ENCODE peak calls at places on chromosomes 12 and 14, in six cellular contexts. W, Q, J, P, G and N are unnamed samples.

GRCh38 chr12:96462571-96463280 is 26.7 kb upstream of the CFAP54 start:
- DNase-seq in W (no peak), P (no peak), Q (no peak), J (no peak), G (no peak), N (no peak)

GRCh38 chr12:81758421-81759214 is 532 bp downstream of the PPFIA2 start:
- DNase-seq in G (peak; percentile 57), Q (peak; percentile 69), P (peak; percentile 67), W (no peak), J (no peak), N (peak; percentile 74)

GRCh38 chr12:113071427-113072112 is 15.0 kb downstream of the DTX1 start:
- DNase-seq in Q (no peak), J (no peak), G (peak; percentile 18), P (no peak), W (no peak), N (no peak)

GRCh38 chr12:116735951-116736599 is 1.8 kb downstream of the SPRING1 start:
- DNase-seq in W (no peak), G (no peak), Q (no peak), P (no peak), J (no peak), N (no peak)

GRCh38 chr12:109736552-109737108 is 23.0 kb downstream of the FAM222A start:
- DNase-seq in J (no peak), P (peak; percentile 67), W (no peak), Q (peak; percentile 58), G (peak; percentile 96), N (peak; percentile 86)

GRCh38 chr12:26156996-26157395 is 32.2 kb upstream of the BHLHE41 start:
- DNase-seq in G (no peak), Q (no peak), P (no peak), W (no peak), J (no peak), N (no peak)

GRCh38 chr12:79933580-79934264 is 1.2 kb downstream of the PPP1R12A start:
- DNase-seq in W (peak; percentile 30), G (peak; percentile 32), J (peak; percentile 35), Q (no peak), P (no peak), N (no peak)

GRCh38 chr12:82555699-82556098 is 131.0 kb upstream of the TMTC2 start:
- DNase-seq in P (no peak), Q (no peak), G (no peak), W (no peak), J (peak; percentile 11), N (no peak)

GRCh38 chr14:102215071-102215470 is 75.4 kb downstream of the WDR20 start:
- DNase-seq in Q (no peak), W (no peak), G (no peak), J (no peak), P (no peak), N (peak; percentile 19)

GRCh38 chr14:37655418-37655817 is 60.0 kb downstream of the TTC6 start:
- DNase-seq in J (peak; percentile 36), G (no peak), Q (no peak), W (no peak), P (no peak), N (no peak)

GRCh38 chr12:101700299-101700820 is 2.9 kb downstream of the CHPT1 start:
- DNase-seq in J (no peak), W (no peak), Q (no peak), P (no peak), G (no peak), N (no peak)

GRCh38 chr14:36181417-36181816 is 4.9 kb upstream of the PTCSC3 start:
- DNase-seq in J (no peak), W (no peak), P (no peak), Q (no peak), G (no peak), N (no peak)

GRCh38 chr14:37466003-37466622 is 128.9 kb downstream of the FOXA1 start:
- DNase-seq in G (no peak), W (no peak), Q (no peak), J (no peak), P (no peak), N (no peak)

GRCh38 chr12:121992059-121992879 is 29.4 kb upstream of the BCL7A start:
- DNase-seq in Q (no peak), W (peak; percentile 72), P (no peak), J (peak; percentile 100), G (no peak), N (no peak)

GRCh38 chr14:50060871-50061663 is 55.3 kb downstream of the VCPKMT start:
- DNase-seq in J (peak; percentile 99), G (no peak), P (no peak), W (peak; percentile 30), Q (peak; percentile 83), N (no peak)

GRCh38 chr12:15227004-15227679 is 5.9 kb upstream of the RERG start:
- DNase-seq in Q (no peak), J (peak; percentile 36), W (peak; percentile 20), G (peak; percentile 68), P (peak; percentile 53), N (no peak)
- TF ChIP-seq CTCF in Q (peak; percentile 54), J (peak; percentile 79), W (peak; percentile 52), G (peak; percentile 72), P (peak; percentile 79), N (peak; percentile 85)

DNA sequence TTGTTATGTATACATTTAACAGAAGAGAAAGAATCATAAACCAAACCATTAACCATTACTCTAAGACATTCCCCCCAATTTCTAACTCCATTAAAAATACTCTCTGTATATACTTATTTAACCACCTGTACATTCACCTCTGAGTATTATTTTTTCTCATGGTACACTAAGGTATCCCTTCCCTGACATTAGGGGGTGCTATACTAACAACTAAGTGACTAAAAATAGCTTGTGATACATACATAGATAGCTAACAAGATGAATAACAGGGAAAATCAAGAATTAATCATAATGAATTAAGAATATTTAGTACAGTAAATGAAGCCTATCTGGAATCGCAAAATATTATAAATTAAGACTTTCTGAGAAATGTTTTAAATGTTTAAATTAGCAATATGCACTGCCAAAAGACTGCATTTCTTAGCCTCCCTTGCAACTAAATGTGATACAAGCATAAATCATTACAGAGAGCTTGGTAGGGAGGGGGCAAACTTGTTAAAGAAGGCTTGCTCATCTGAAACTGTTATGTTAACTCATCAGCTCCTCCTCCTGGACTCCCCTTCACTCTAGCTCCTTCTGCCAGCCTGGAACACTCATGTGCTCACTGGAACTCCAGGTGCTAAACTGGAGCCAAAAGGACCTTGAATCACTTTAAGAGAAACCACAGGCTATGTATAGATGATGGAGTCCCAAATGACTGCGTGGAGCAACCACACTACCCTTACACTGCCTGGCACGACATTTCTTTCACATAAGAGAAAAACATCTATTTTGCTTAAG is 14.9 kb downstream of the C2CD5 start:
- DNase-seq in G (peak; percentile 33), P (no peak), Q (no peak), W (peak; percentile 38), J (peak; percentile 51), N (no peak)
- TF ChIP-seq CTCF in G (peak; percentile 62), P (peak; percentile 48), Q (no peak), W (peak; percentile 74), J (peak; percentile 64), N (peak; percentile 72)

GRCh38 chr12:65122661-65123060 is 1.6 kb upstream of the WIF1 start:
- DNase-seq in Q (no peak), W (no peak), P (no peak), G (peak; percentile 20), J (no peak), N (no peak)
- TF ChIP-seq CTCF in Q (no peak), W (no peak), P (no peak), G (no peak), J (no peak), N (no peak)

GRCh38 chr14:74800780-74801179 is 37.7 kb downstream of the YLPM1 start:
- DNase-seq in G (no peak), J (no peak), Q (no peak), P (no peak), W (no peak), N (no peak)

GRCh38 chr14:74801396-74801795 is 38.3 kb downstream of the YLPM1 start:
- DNase-seq in W (no peak), G (no peak), Q (no peak), J (no peak), P (no peak), N (no peak)

GRCh38 chr14:74799765-74800164 is 36.6 kb downstream of the YLPM1 start:
- DNase-seq in W (no peak), P (no peak), J (no peak), Q (no peak), G (no peak), N (no peak)

GRCh38 chr14:74804219-74804825 is 41.2 kb downstream of the YLPM1 start:
- DNase-seq in G (peak; percentile 11), W (peak; percentile 45), Q (no peak), J (peak; percentile 33), P (peak; percentile 39), N (no peak)
- TF ChIP-seq CTCF in G (peak; percentile 44), W (peak; percentile 58), Q (peak; percentile 41), J (peak; percentile 51), P (peak; percentile 59), N (peak; percentile 78)

DNA sequence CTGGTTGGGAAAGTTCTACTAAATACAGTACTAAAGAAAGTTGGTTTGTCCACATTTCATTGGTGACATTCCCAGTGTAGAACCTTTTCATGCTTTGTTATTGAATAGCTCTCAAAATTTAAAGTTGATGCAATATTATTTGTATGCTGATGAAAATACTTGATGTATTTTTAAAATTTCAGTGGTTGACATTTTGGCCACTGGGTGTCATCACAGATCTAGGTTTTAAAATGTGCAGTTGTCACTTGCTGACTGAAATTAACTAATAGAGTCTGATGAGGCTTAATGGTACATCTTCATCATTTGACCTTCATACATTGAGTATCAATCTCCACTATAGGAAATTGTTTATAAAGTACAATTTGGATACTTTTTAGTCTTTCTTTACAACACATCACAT is 37.1 kb downstream of the CMAS start:
- DNase-seq in W (peak; percentile 50), P (no peak), Q (no peak), G (no peak), J (peak; percentile 30), N (no peak)
- TF ChIP-seq CTCF in W (peak; percentile 70), P (no peak), Q (peak; percentile 47), G (peak; percentile 58), J (peak; percentile 57), N (peak; percentile 93)

DNA sequence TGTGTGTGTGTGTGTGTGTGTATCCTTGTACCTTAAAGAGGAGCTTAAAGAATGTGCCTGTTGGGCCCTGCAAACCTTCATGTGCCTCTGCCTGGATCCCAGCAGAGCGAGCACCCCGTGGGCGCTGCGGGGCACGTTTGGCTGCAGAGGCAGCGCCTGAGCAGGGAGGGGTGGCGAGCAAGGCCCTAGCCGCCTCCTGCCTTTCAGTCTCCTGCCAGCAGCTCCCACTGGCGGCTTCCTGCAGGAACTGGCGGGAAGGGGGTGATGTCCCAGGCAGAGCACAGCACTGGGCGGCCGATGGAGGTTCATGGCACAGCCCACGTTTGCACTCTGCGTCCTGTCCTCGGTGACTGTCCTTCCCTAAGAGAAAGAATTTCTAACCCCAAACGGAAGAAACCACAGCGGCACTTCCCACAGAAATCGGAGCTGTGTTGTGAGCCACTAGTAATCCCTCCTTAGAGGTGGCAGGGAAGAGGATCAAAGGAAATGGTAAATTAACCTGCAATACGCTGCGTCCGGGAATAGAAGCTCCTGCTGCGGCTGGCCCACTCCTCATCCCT is 19.8 kb downstream of the ZBTB42 start:
- DNase-seq in G (peak; percentile 81), J (peak; percentile 62), W (no peak), Q (peak; percentile 75), P (peak; percentile 83), N (peak; percentile 86)
- TF ChIP-seq CTCF in G (peak; percentile 48), J (peak; percentile 64), W (no peak), Q (peak; percentile 43), P (no peak), N (peak; percentile 75)

DNA sequence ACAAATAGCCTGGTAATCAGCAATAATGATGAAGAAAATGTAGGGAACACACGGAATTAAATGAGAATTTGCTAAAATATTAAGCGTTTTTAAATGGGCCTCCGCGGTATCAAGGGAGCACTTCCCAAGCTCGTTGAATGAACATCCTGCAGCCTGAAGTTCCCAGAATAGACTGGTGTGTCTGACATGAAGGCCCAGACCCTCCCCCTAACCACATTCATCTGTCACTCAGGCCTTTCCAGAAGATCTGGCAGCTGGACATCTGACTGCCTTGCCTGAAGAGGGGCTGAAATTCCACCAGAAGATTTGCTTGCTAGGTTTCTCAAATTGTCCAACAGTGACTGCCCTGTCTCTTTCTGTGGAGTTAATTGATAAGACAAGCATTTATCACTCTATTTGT is 127.3 kb downstream of the CCDC60 start:
- DNase-seq in W (no peak), P (no peak), G (peak; percentile 5), Q (no peak), J (no peak), N (no peak)
- TF ChIP-seq CTCF in W (no peak), P (no peak), G (no peak), Q (no peak), J (no peak), N (no peak)